ENCODE peak calls at places on chromosomes 11 and 22, in nine cellular contexts. X, R, W, F, O, H, Q, Y and M are unnamed samples. For H3K27me3, the result is how much of the 10 kb centered on the place peaks cover.

GRCh38 chr11:44595006-44595405 is 29.5 kb downstream of the CD82 start:
- DNase-seq in Y (no peak), X (no peak), Q (no peak), F (no peak), O (no peak), H (no peak), R (no peak), W (no peak), M (no peak)

GRCh38 chr11:104690243-104690642 is 208.0 kb downstream of the CASP12 start:
- DNase-seq in X (no peak), H (no peak), W (no peak), O (no peak), F (no peak), Q (no peak), R (no peak), Y (no peak), M (no peak)

GRCh38 chr22:35888181-35888870 is 140.3 kb downstream of the RBFOX2 start:
- DNase-seq in R (no peak), W (no peak), H (no peak), Y (no peak), Q (no peak), F (no peak), X (no peak), O (no peak), M (no peak)

GRCh38 chr11:74701351-74701750 is 29.9 kb downstream of the CHRDL2 start:
- DNase-seq in Y (no peak), R (no peak), W (no peak), X (no peak), O (no peak), H (no peak), F (no peak), Q (no peak), M (peak)

GRCh38 chr11:83069441-83070043 is 2.2 kb downstream of the RAB30 start:
- DNase-seq in X (no peak), O (no peak), H (no peak), W (no peak), F (peak), Q (peak), R (no peak), Y (no peak), M (no peak)

GRCh38 chr11:12184696-12185095 is 74.3 kb downstream of the MICAL2 start:
- DNase-seq in R (no peak), X (no peak), F (no peak), O (no peak), Y (no peak), H (no peak), W (no peak), Q (no peak), M (no peak)

GRCh38 chr11:78319453-78319955 is 98.1 kb downstream of the GAB2 start:
- DNase-seq in O (no peak), Q (peak), Y (no peak), W (no peak), R (no peak), H (no peak), X (no peak), F (peak), M (no peak)

GRCh38 chr22:37121887-37122591 is 12.5 kb upstream of the TMPRSS6 start:
- DNase-seq in O (no peak), X (peak), Q (peak), F (peak), W (peak), Y (no peak), H (no peak), R (peak), M (no peak)

GRCh38 chr11:78211565-78211964 is 22.8 kb downstream of the USP35 start:
- DNase-seq in O (no peak), W (no peak), Y (no peak), F (no peak), H (no peak), Q (no peak), R (no peak), X (no peak), M (no peak)

GRCh38 chr22:40413873-40414272 is 43.5 kb downstream of the SGSM3 start:
- DNase-seq in W (no peak), Q (peak), O (no peak), R (no peak), X (no peak), Y (no peak), H (no peak), F (no peak), M (no peak)

GRCh38 chr11:90323289-90323688 is 100.4 kb upstream of the CHORDC1 start:
- DNase-seq in R (no peak), O (no peak), X (no peak), W (no peak), H (no peak), Q (no peak), F (no peak), Y (no peak), M (no peak)

GRCh38 chr11:119778391-119779194 is 49.6 kb upstream of the NECTIN1 start:
- DNase-seq in H (no peak), X (no peak), W (no peak), R (no peak), F (no peak), O (peak), Y (no peak), Q (no peak), M (no peak)

GRCh38 chr11:1935156-1936071 is 11.7 kb upstream of the MRPL23 start:
- DNase-seq in R (no peak), F (no peak), H (no peak), W (no peak), Q (peak), X (no peak), Y (no peak), O (peak), M (peak)

GRCh38 chr11:94140154-94140655 is 11.6 kb downstream of the PANX1 start:
- DNase-seq in Q (no peak), W (no peak), H (no peak), R (no peak), X (no peak), O (no peak), F (no peak), Y (no peak), M (no peak)

GRCh38 chr11:116837231-116838091 is at the start of gene APOA1:
- DNase-seq in Y (no peak), H (no peak), O (peak), F (peak), W (no peak), Q (peak), R (no peak), X (no peak), M (peak)

GRCh38 chr11:2463766-2464277 is 19.0 kb downstream of the KCNQ1 start:
- DNase-seq in F (no peak), Y (no peak), R (no peak), O (no peak), W (no peak), H (peak), X (no peak), Q (peak), M (no peak)

GRCh38 chr11:34395916-34396555 is 38.2 kb upstream of the ABTB2 start:
- DNase-seq in O (no peak), X (peak), W (no peak), H (no peak), Y (no peak), R (peak), Q (peak), F (no peak), M (no peak)

GRCh38 chr11:128765104-128765503 is 71.2 kb downstream of the FLI1 start:
- DNase-seq in Q (no peak), R (no peak), O (no peak), Y (no peak), H (no peak), W (no peak), X (no peak), F (no peak), M (no peak)

GRCh38 chr11:128766687-128767086 is 72.8 kb downstream of the FLI1 start:
- DNase-seq in H (no peak), R (no peak), X (no peak), Y (no peak), Q (peak), F (peak), O (no peak), W (no peak), M (no peak)

GRCh38 chr11:128768876-128769275 is 75.0 kb downstream of the FLI1 start:
- DNase-seq in Q (no peak), X (no peak), H (no peak), R (no peak), Y (no peak), O (no peak), W (no peak), F (no peak), M (no peak)

GRCh38 chr11:128765571-128766530 is 72.0 kb downstream of the FLI1 start:
- DNase-seq in Y (no peak), R (no peak), H (no peak), X (no peak), F (peak), Q (peak), W (no peak), O (no peak), M (peak)

DNA sequence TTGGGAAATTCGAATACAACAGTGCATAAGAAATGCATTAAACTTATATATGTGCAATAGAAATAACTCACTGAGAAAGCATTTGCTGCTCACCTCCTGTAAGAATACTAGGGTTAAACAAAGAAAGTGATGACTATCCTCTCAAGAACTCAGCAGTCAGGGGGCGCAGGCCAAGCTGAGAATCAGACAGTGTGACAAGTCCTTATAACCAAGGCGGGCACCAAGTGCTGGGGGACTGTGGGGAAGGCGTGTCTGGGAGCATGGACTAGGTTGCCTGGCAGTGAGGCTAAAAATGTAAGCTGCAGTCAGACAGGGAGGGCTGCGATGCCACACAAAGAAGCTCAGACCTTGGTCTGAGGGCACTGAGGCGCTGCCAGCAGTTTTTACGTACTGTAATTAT is 73.6 kb downstream of the FLI1 start:
- DNase-seq in F (no peak), X (no peak), H (no peak), O (no peak), Y (no peak), Q (peak), R (no peak), W (no peak), M (no peak)
- H3K4me3 ChIP-seq in F (no peak), X (no peak), H (no peak), O (no peak), Y (no peak), Q (no peak), R (no peak), W (no peak), M (no peak)

GRCh38 chr22:38440747-38441350 is 14.2 kb downstream of the KCNJ4 start:
- DNase-seq in H (no peak), F (no peak), Y (no peak), Q (no peak), W (no peak), X (no peak), R (no peak), O (no peak), M (peak)
- H3K27me3 ChIP-seq in H (under half), F (under half), Y (under half), Q (under half), W (under half), X (under half), R (under half), O (under half), M (under half)

GRCh38 chr11:125667151-125667550 is 13.5 kb downstream of the ACRV1 start:
- DNase-seq in H (no peak), F (no peak), O (no peak), Q (no peak), W (no peak), X (no peak), Y (no peak), R (no peak), M (no peak)

GRCh38 chr11:125662689-125663088 is 18.0 kb downstream of the ACRV1 start:
- DNase-seq in Q (no peak), X (no peak), F (no peak), Y (no peak), H (no peak), W (no peak), O (no peak), R (no peak), M (no peak)

DNA sequence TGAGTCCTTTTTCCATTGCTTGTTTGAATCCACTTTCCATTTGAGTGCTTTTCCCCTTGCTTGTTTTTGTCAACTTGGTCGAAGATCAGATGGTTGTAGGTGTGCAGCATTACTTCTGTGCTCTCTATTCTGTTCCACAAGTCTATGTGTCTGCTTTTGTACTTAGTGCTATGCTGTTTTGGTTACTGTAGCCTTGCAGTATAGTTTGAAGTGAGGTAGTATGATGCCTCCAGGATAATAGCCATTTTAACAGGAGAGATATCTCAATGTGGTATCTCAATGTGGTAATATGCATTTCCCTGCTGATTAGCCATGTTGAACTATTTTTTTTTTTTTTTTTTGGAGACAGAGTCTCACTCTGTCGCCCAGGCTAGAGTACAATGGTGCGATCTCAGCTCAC is 16.7 kb downstream of the ACRV1 start:
- DNase-seq in X (no peak), R (peak), H (no peak), W (no peak), Q (no peak), F (no peak), Y (no peak), O (no peak), M (no peak)
- H3K4me3 ChIP-seq in X (no peak), R (no peak), H (no peak), W (no peak), Q (no peak), F (no peak), Y (no peak), O (no peak), M (no peak)

GRCh38 chr11:31806186-31806943 is 4.8 kb downstream of the PAX6 start:
- DNase-seq in H (no peak), W (no peak), X (no peak), Y (no peak), Q (peak), R (no peak), F (no peak), O (no peak), M (no peak)
- H3K27me3 ChIP-seq in H (half or more), W (half or more), X (half or more), Y (under half), Q (half or more), R (half or more), F (half or more), O (under half), M (half or more)